ENCODE peak calls at places on chromosomes 12 and 14, in eight cellular contexts. One of them, this sample, is unnamed.

GRCh38 chr14:77903233-77903632 is 103.3 kb downstream of the ADCK1 start:
- DNase-seq in NCI-H510A treated with DMSO at 0.1 percent for 48 hours: no peak
- DNase-seq in cardiac muscle cell: no peak
- DNase-seq in NCI-H2107: no peak
- DNase-seq in GM18507: no peak
- DNase-seq in activated T-cell treated with anti-CD3 and anti-CD28 coated beads, Interleukin-2, amount 50 U/mL, for 48 hours: no peak
- DNase-seq in GM03348: peak
- DNase-seq in NCI-H748 treated with DMSO at 0.1 percent for 48 hours: no peak
- DNase-seq in this sample: no peak

GRCh38 chr12:6367969-6368892 is 7.1 kb downstream of the SCNN1A start:
- DNase-seq in NCI-H510A treated with DMSO at 0.1 percent for 48 hours: no peak
- DNase-seq in cardiac muscle cell: no peak
- DNase-seq in NCI-H2107: no peak
- DNase-seq in GM18507: no peak
- DNase-seq in activated T-cell treated with anti-CD3 and anti-CD28 coated beads, Interleukin-2, amount 50 U/mL, for 48 hours: no peak
- DNase-seq in GM03348: no peak
- DNase-seq in NCI-H748 treated with DMSO at 0.1 percent for 48 hours: no peak
- DNase-seq in this sample: no peak

GRCh38 chr14:103846569-103847438 is 571 bp downstream of the PPP1R13B start:
- DNase-seq in NCI-H510A treated with DMSO at 0.1 percent for 48 hours: no peak
- DNase-seq in cardiac muscle cell: peak
- DNase-seq in NCI-H2107: peak
- DNase-seq in GM18507: no peak
- DNase-seq in activated T-cell treated with anti-CD3 and anti-CD28 coated beads, Interleukin-2, amount 50 U/mL, for 48 hours: no peak
- DNase-seq in GM03348: peak
- DNase-seq in NCI-H748 treated with DMSO at 0.1 percent for 48 hours: peak
- DNase-seq in this sample: peak

GRCh38 chr14:74595006-74595735 is 16.9 kb downstream of the LTBP2 start:
- DNase-seq in NCI-H510A treated with DMSO at 0.1 percent for 48 hours: no peak
- DNase-seq in cardiac muscle cell: peak
- DNase-seq in NCI-H2107: no peak
- DNase-seq in GM18507: no peak
- DNase-seq in activated T-cell treated with anti-CD3 and anti-CD28 coated beads, Interleukin-2, amount 50 U/mL, for 48 hours: no peak
- DNase-seq in GM03348: peak
- DNase-seq in NCI-H748 treated with DMSO at 0.1 percent for 48 hours: no peak
- DNase-seq in this sample: no peak

GRCh38 chr14:102474934-102475333 is 34.6 kb downstream of the ANKRD9 start:
- DNase-seq in NCI-H510A treated with DMSO at 0.1 percent for 48 hours: no peak
- DNase-seq in cardiac muscle cell: peak
- DNase-seq in NCI-H2107: no peak
- DNase-seq in GM18507: no peak
- DNase-seq in activated T-cell treated with anti-CD3 and anti-CD28 coated beads, Interleukin-2, amount 50 U/mL, for 48 hours: no peak
- DNase-seq in GM03348: peak
- DNase-seq in NCI-H748 treated with DMSO at 0.1 percent for 48 hours: no peak
- DNase-seq in this sample: no peak

GRCh38 chr12:49059385-49060232 is 985 bp downstream of the KMT2D start:
- DNase-seq in NCI-H510A treated with DMSO at 0.1 percent for 48 hours: no peak
- DNase-seq in cardiac muscle cell: peak
- DNase-seq in NCI-H2107: peak
- DNase-seq in GM18507: no peak
- DNase-seq in activated T-cell treated with anti-CD3 and anti-CD28 coated beads, Interleukin-2, amount 50 U/mL, for 48 hours: peak
- DNase-seq in GM03348: peak
- DNase-seq in NCI-H748 treated with DMSO at 0.1 percent for 48 hours: no peak
- DNase-seq in this sample: peak

GRCh38 chr12:47943492-47944359 is 19.7 kb upstream of the TMEM106C start:
- DNase-seq in NCI-H510A treated with DMSO at 0.1 percent for 48 hours: no peak
- DNase-seq in cardiac muscle cell: no peak
- DNase-seq in NCI-H2107: no peak
- DNase-seq in GM18507: no peak
- DNase-seq in activated T-cell treated with anti-CD3 and anti-CD28 coated beads, Interleukin-2, amount 50 U/mL, for 48 hours: no peak
- DNase-seq in GM03348: no peak
- DNase-seq in NCI-H748 treated with DMSO at 0.1 percent for 48 hours: no peak
- DNase-seq in this sample: no peak

GRCh38 chr12:85568395-85569103 is 267.7 kb downstream of the RASSF9 start:
- DNase-seq in NCI-H510A treated with DMSO at 0.1 percent for 48 hours: no peak
- DNase-seq in cardiac muscle cell: no peak
- DNase-seq in NCI-H2107: no peak
- DNase-seq in GM18507: no peak
- DNase-seq in activated T-cell treated with anti-CD3 and anti-CD28 coated beads, Interleukin-2, amount 50 U/mL, for 48 hours: no peak
- DNase-seq in GM03348: no peak
- DNase-seq in NCI-H748 treated with DMSO at 0.1 percent for 48 hours: no peak
- DNase-seq in this sample: no peak

GRCh38 chr12:124480469-124481256 is 86.7 kb downstream of the NCOR2 start:
- DNase-seq in NCI-H510A treated with DMSO at 0.1 percent for 48 hours: no peak
- DNase-seq in cardiac muscle cell: peak
- DNase-seq in NCI-H2107: no peak
- DNase-seq in GM18507: peak
- DNase-seq in activated T-cell treated with anti-CD3 and anti-CD28 coated beads, Interleukin-2, amount 50 U/mL, for 48 hours: peak
- DNase-seq in GM03348: no peak
- DNase-seq in NCI-H748 treated with DMSO at 0.1 percent for 48 hours: no peak
- DNase-seq in this sample: peak

GRCh38 chr14:106518054-106518943 is 991.9 kb downstream of the TMEM121 start:
- DNase-seq in NCI-H510A treated with DMSO at 0.1 percent for 48 hours: peak
- DNase-seq in cardiac muscle cell: no peak
- DNase-seq in NCI-H2107: peak
- DNase-seq in GM18507: no peak
- DNase-seq in activated T-cell treated with anti-CD3 and anti-CD28 coated beads, Interleukin-2, amount 50 U/mL, for 48 hours: peak
- DNase-seq in GM03348: no peak
- DNase-seq in NCI-H748 treated with DMSO at 0.1 percent for 48 hours: no peak
- DNase-seq in this sample: no peak

GRCh38 chr14:75793806-75794205 is 132.8 kb downstream of the TTLL5 start:
- DNase-seq in NCI-H510A treated with DMSO at 0.1 percent for 48 hours: no peak
- DNase-seq in cardiac muscle cell: peak
- DNase-seq in NCI-H2107: no peak
- DNase-seq in GM18507: no peak
- DNase-seq in activated T-cell treated with anti-CD3 and anti-CD28 coated beads, Interleukin-2, amount 50 U/mL, for 48 hours: no peak
- DNase-seq in GM03348: no peak
- DNase-seq in NCI-H748 treated with DMSO at 0.1 percent for 48 hours: no peak
- DNase-seq in this sample: no peak

GRCh38 chr12:56994231-56994746 is 12.1 kb downstream of the ZBTB39 start:
- DNase-seq in NCI-H510A treated with DMSO at 0.1 percent for 48 hours: no peak
- DNase-seq in cardiac muscle cell: no peak
- DNase-seq in NCI-H2107: no peak
- DNase-seq in GM18507: no peak
- DNase-seq in activated T-cell treated with anti-CD3 and anti-CD28 coated beads, Interleukin-2, amount 50 U/mL, for 48 hours: peak
- DNase-seq in GM03348: no peak
- DNase-seq in NCI-H748 treated with DMSO at 0.1 percent for 48 hours: no peak
- DNase-seq in this sample: no peak

GRCh38 chr12:104276192-104277131 is 27.1 kb upstream of the EID3 start:
- DNase-seq in NCI-H510A treated with DMSO at 0.1 percent for 48 hours: peak
- DNase-seq in cardiac muscle cell: no peak
- DNase-seq in NCI-H2107: peak
- DNase-seq in GM18507: no peak
- DNase-seq in activated T-cell treated with anti-CD3 and anti-CD28 coated beads, Interleukin-2, amount 50 U/mL, for 48 hours: no peak
- DNase-seq in GM03348: no peak
- DNase-seq in NCI-H748 treated with DMSO at 0.1 percent for 48 hours: no peak
- DNase-seq in this sample: no peak

GRCh38 chr14:91843437-91843836 is 23.9 kb downstream of the TC2N start:
- DNase-seq in NCI-H510A treated with DMSO at 0.1 percent for 48 hours: no peak
- DNase-seq in cardiac muscle cell: no peak
- DNase-seq in NCI-H2107: no peak
- DNase-seq in GM18507: no peak
- DNase-seq in activated T-cell treated with anti-CD3 and anti-CD28 coated beads, Interleukin-2, amount 50 U/mL, for 48 hours: no peak
- DNase-seq in GM03348: no peak
- DNase-seq in NCI-H748 treated with DMSO at 0.1 percent for 48 hours: no peak
- DNase-seq in this sample: no peak

GRCh38 chr12:12511895-12512674 is 50.6 kb downstream of the DUSP16 start:
- DNase-seq in NCI-H510A treated with DMSO at 0.1 percent for 48 hours: no peak
- DNase-seq in cardiac muscle cell: no peak
- DNase-seq in NCI-H2107: no peak
- DNase-seq in GM18507: no peak
- DNase-seq in activated T-cell treated with anti-CD3 and anti-CD28 coated beads, Interleukin-2, amount 50 U/mL, for 48 hours: peak
- DNase-seq in GM03348: no peak
- DNase-seq in NCI-H748 treated with DMSO at 0.1 percent for 48 hours: no peak
- DNase-seq in this sample: peak

GRCh38 chr12:11719678-11720099 is 70.2 kb downstream of the ETV6 start:
- DNase-seq in NCI-H510A treated with DMSO at 0.1 percent for 48 hours: no peak
- DNase-seq in cardiac muscle cell: peak
- DNase-seq in NCI-H2107: no peak
- DNase-seq in GM18507: no peak
- DNase-seq in activated T-cell treated with anti-CD3 and anti-CD28 coated beads, Interleukin-2, amount 50 U/mL, for 48 hours: peak
- DNase-seq in GM03348: peak
- DNase-seq in NCI-H748 treated with DMSO at 0.1 percent for 48 hours: no peak
- DNase-seq in this sample: no peak

GRCh38 chr12:50387972-50388478 is 8.4 kb downstream of the FAM186A start:
- DNase-seq in NCI-H510A treated with DMSO at 0.1 percent for 48 hours: no peak
- DNase-seq in cardiac muscle cell: no peak
- DNase-seq in NCI-H2107: no peak
- DNase-seq in GM18507: no peak
- DNase-seq in activated T-cell treated with anti-CD3 and anti-CD28 coated beads, Interleukin-2, amount 50 U/mL, for 48 hours: no peak
- DNase-seq in GM03348: no peak
- DNase-seq in NCI-H748 treated with DMSO at 0.1 percent for 48 hours: no peak
- DNase-seq in this sample: no peak

GRCh38 chr14:104110491-104111209 is 25.1 kb downstream of the ASPG start:
- DNase-seq in NCI-H510A treated with DMSO at 0.1 percent for 48 hours: no peak
- DNase-seq in cardiac muscle cell: no peak
- DNase-seq in NCI-H2107: no peak
- DNase-seq in GM18507: no peak
- DNase-seq in activated T-cell treated with anti-CD3 and anti-CD28 coated beads, Interleukin-2, amount 50 U/mL, for 48 hours: no peak
- DNase-seq in GM03348: no peak
- DNase-seq in NCI-H748 treated with DMSO at 0.1 percent for 48 hours: no peak
- DNase-seq in this sample: no peak

GRCh38 chr12:60120199-60120598 is 524.4 kb downstream of the SLC16A7 start:
- DNase-seq in NCI-H510A treated with DMSO at 0.1 percent for 48 hours: no peak
- DNase-seq in cardiac muscle cell: no peak
- DNase-seq in NCI-H2107: no peak
- DNase-seq in GM18507: no peak
- DNase-seq in activated T-cell treated with anti-CD3 and anti-CD28 coated beads, Interleukin-2, amount 50 U/mL, for 48 hours: no peak
- DNase-seq in GM03348: no peak
- DNase-seq in NCI-H748 treated with DMSO at 0.1 percent for 48 hours: no peak
- DNase-seq in this sample: no peak

GRCh38 chr14:75487155-75487671 is 35.1 kb upstream of the BATF start:
- DNase-seq in NCI-H510A treated with DMSO at 0.1 percent for 48 hours: no peak
- DNase-seq in cardiac muscle cell: no peak
- DNase-seq in NCI-H2107: no peak
- DNase-seq in GM18507: no peak
- DNase-seq in activated T-cell treated with anti-CD3 and anti-CD28 coated beads, Interleukin-2, amount 50 U/mL, for 48 hours: peak
- DNase-seq in GM03348: no peak
- DNase-seq in NCI-H748 treated with DMSO at 0.1 percent for 48 hours: no peak
- DNase-seq in this sample: peak

GRCh38 chr14:100645200-100645985 is 58.2 kb upstream of the BEGAIN start:
- DNase-seq in NCI-H510A treated with DMSO at 0.1 percent for 48 hours: peak
- DNase-seq in cardiac muscle cell: peak
- DNase-seq in NCI-H2107: peak
- DNase-seq in GM18507: peak
- DNase-seq in activated T-cell treated with anti-CD3 and anti-CD28 coated beads, Interleukin-2, amount 50 U/mL, for 48 hours: peak
- DNase-seq in GM03348: peak
- DNase-seq in NCI-H748 treated with DMSO at 0.1 percent for 48 hours: peak
- DNase-seq in this sample: peak

GRCh38 chr12:55705802-55706402 is 1.8 kb downstream of the ITGA7 start:
- DNase-seq in NCI-H510A treated with DMSO at 0.1 percent for 48 hours: no peak
- DNase-seq in cardiac muscle cell: no peak
- DNase-seq in NCI-H2107: no peak
- DNase-seq in GM18507: no peak
- DNase-seq in activated T-cell treated with anti-CD3 and anti-CD28 coated beads, Interleukin-2, amount 50 U/mL, for 48 hours: no peak
- DNase-seq in GM03348: no peak
- DNase-seq in NCI-H748 treated with DMSO at 0.1 percent for 48 hours: no peak
- DNase-seq in this sample: no peak

GRCh38 chr14:105881021-105881930 is 354.9 kb downstream of the TMEM121 start:
- DNase-seq in NCI-H510A treated with DMSO at 0.1 percent for 48 hours: no peak
- DNase-seq in cardiac muscle cell: no peak
- DNase-seq in NCI-H2107: no peak
- DNase-seq in GM18507: no peak
- DNase-seq in activated T-cell treated with anti-CD3 and anti-CD28 coated beads, Interleukin-2, amount 50 U/mL, for 48 hours: peak
- DNase-seq in GM03348: no peak
- DNase-seq in NCI-H748 treated with DMSO at 0.1 percent for 48 hours: no peak
- DNase-seq in this sample: no peak

GRCh38 chr14:68736519-68736918 is 56.3 kb downstream of the ZFP36L1 start:
- DNase-seq in NCI-H510A treated with DMSO at 0.1 percent for 48 hours: no peak
- DNase-seq in cardiac muscle cell: no peak
- DNase-seq in NCI-H2107: no peak
- DNase-seq in GM18507: no peak
- DNase-seq in activated T-cell treated with anti-CD3 and anti-CD28 coated beads, Interleukin-2, amount 50 U/mL, for 48 hours: no peak
- DNase-seq in GM03348: no peak
- DNase-seq in NCI-H748 treated with DMSO at 0.1 percent for 48 hours: no peak
- DNase-seq in this sample: no peak

GRCh38 chr14:52077261-52077984 is 8.6 kb upstream of the NID2 start:
- DNase-seq in NCI-H510A treated with DMSO at 0.1 percent for 48 hours: no peak
- DNase-seq in cardiac muscle cell: peak
- DNase-seq in NCI-H2107: no peak
- DNase-seq in GM18507: no peak
- DNase-seq in activated T-cell treated with anti-CD3 and anti-CD28 coated beads, Interleukin-2, amount 50 U/mL, for 48 hours: no peak
- DNase-seq in GM03348: no peak
- DNase-seq in NCI-H748 treated with DMSO at 0.1 percent for 48 hours: no peak
- DNase-seq in this sample: no peak

GRCh38 chr14:92549096-92549852 is 35.7 kb downstream of the RIN3 start:
- DNase-seq in NCI-H510A treated with DMSO at 0.1 percent for 48 hours: no peak
- DNase-seq in cardiac muscle cell: peak
- DNase-seq in NCI-H2107: no peak
- DNase-seq in GM18507: no peak
- DNase-seq in activated T-cell treated with anti-CD3 and anti-CD28 coated beads, Interleukin-2, amount 50 U/mL, for 48 hours: no peak
- DNase-seq in GM03348: peak
- DNase-seq in NCI-H748 treated with DMSO at 0.1 percent for 48 hours: no peak
- DNase-seq in this sample: no peak

GRCh38 chr12:51536159-51536558 is 54.9 kb upstream of the SCN8A start:
- DNase-seq in NCI-H510A treated with DMSO at 0.1 percent for 48 hours: peak
- DNase-seq in cardiac muscle cell: peak
- DNase-seq in NCI-H2107: no peak
- DNase-seq in GM18507: no peak
- DNase-seq in activated T-cell treated with anti-CD3 and anti-CD28 coated beads, Interleukin-2, amount 50 U/mL, for 48 hours: no peak
- DNase-seq in GM03348: no peak
- DNase-seq in NCI-H748 treated with DMSO at 0.1 percent for 48 hours: no peak
- DNase-seq in this sample: no peak

GRCh38 chr12:64746663-64747062 is 12.5 kb downstream of the GNS start:
- DNase-seq in NCI-H510A treated with DMSO at 0.1 percent for 48 hours: no peak
- DNase-seq in cardiac muscle cell: peak
- DNase-seq in NCI-H2107: no peak
- DNase-seq in GM18507: no peak
- DNase-seq in activated T-cell treated with anti-CD3 and anti-CD28 coated beads, Interleukin-2, amount 50 U/mL, for 48 hours: no peak
- DNase-seq in GM03348: peak
- DNase-seq in NCI-H748 treated with DMSO at 0.1 percent for 48 hours: no peak
- DNase-seq in this sample: no peak

GRCh38 chr14:103071544-103072251 is 12.3 kb upstream of the LBHD2 start:
- DNase-seq in NCI-H510A treated with DMSO at 0.1 percent for 48 hours: no peak
- DNase-seq in cardiac muscle cell: no peak
- DNase-seq in NCI-H2107: no peak
- DNase-seq in GM18507: no peak
- DNase-seq in activated T-cell treated with anti-CD3 and anti-CD28 coated beads, Interleukin-2, amount 50 U/mL, for 48 hours: no peak
- DNase-seq in GM03348: no peak
- DNase-seq in NCI-H748 treated with DMSO at 0.1 percent for 48 hours: no peak
- DNase-seq in this sample: no peak

GRCh38 chr12:117125275-117125613 is 26.0 kb upstream of the TESC start:
- DNase-seq in NCI-H510A treated with DMSO at 0.1 percent for 48 hours: no peak
- DNase-seq in cardiac muscle cell: no peak
- DNase-seq in NCI-H2107: no peak
- DNase-seq in GM18507: no peak
- DNase-seq in activated T-cell treated with anti-CD3 and anti-CD28 coated beads, Interleukin-2, amount 50 U/mL, for 48 hours: no peak
- DNase-seq in GM03348: no peak
- DNase-seq in NCI-H748 treated with DMSO at 0.1 percent for 48 hours: no peak
- DNase-seq in this sample: no peak

This sample was measured in GM06990.